ENCODE peak calls at places on chromosome 11, in nine cellular contexts. I, U, F, R, T, O, B, N and X are unnamed samples.

GRCh38 chr11:133894956-133895549 is 49.7 kb upstream of the SPATA19 start:
- DNase-seq in T (no peak), R (no peak), N (peak; percentile 4), F (peak; percentile 38), O (no peak), I (no peak), B (no peak), U (peak; percentile 70), X (no peak)

GRCh38 chr11:2400069-2400760 is at the start of gene TSSC4:
- DNase-seq in F (peak; percentile 100), O (peak; percentile 99), U (peak; percentile 99), N (peak; percentile 99), B (peak; percentile 100), I (peak; percentile 99), T (peak; percentile 100), R (peak; percentile 100), X (peak; percentile 99)

GRCh38 chr11:11211888-11212287 is 141.2 kb downstream of the CSNK2A3 start:
- DNase-seq in I (no peak), T (no peak), N (no peak), O (no peak), U (no peak), R (peak; percentile 53), B (no peak), F (no peak), X (peak; percentile 12)

GRCh38 chr11:128956401-128957203 is 13.9 kb upstream of the TP53AIP1 start:
- DNase-seq in F (peak; percentile 83), N (no peak), B (no peak), R (peak; percentile 81), U (peak; percentile 42), O (no peak), T (no peak), I (peak; percentile 64), X (peak; percentile 95)

GRCh38 chr11:13415201-13415600 is 47.8 kb downstream of the BTBD10 start:
- DNase-seq in R (peak; percentile 39), F (no peak), T (no peak), U (no peak), I (no peak), N (no peak), O (no peak), B (no peak), X (peak; percentile 4)

GRCh38 chr11:65851083-65851579 is 6.8 kb downstream of the CFL1 start:
- DNase-seq in I (no peak), U (peak; percentile 57), B (no peak), R (no peak), N (no peak), T (no peak), F (no peak), O (no peak), X (peak; percentile 69)

GRCh38 chr11:115527534-115528125 is 23.4 kb upstream of the CADM1 start:
- DNase-seq in N (no peak), B (no peak), I (no peak), F (no peak), U (no peak), T (no peak), O (no peak), R (peak; percentile 2), X (no peak)

GRCh38 chr11:81644239-81644840 is 1089.3 kb downstream of the FAM181B start:
- DNase-seq in O (no peak), R (peak; percentile 53), N (no peak), F (peak; percentile 75), I (peak; percentile 18), U (peak; percentile 25), T (no peak), B (peak; percentile 4), X (peak; percentile 67)

GRCh38 chr11:12120031-12121008 is 9.9 kb downstream of the MICAL2 start:
- DNase-seq in I (no peak), B (no peak), F (no peak), N (no peak), T (no peak), U (no peak), O (no peak), R (no peak), X (no peak)

GRCh38 chr11:116893437-116893836 is 56.0 kb upstream of the APOA1 start:
- DNase-seq in I (no peak), O (no peak), U (no peak), B (no peak), N (no peak), T (no peak), R (no peak), F (no peak), X (no peak)

GRCh38 chr11:119093951-119094815 is 7.5 kb downstream of the DPAGT1 start:
- DNase-seq in I (no peak), F (peak; percentile 49), R (peak; percentile 50), U (peak; percentile 33), O (peak; percentile 6), B (no peak), N (peak; percentile 45), T (no peak), X (peak; percentile 39)

GRCh38 chr11:21511835-21512440 is 680.9 kb upstream of the ANO5 start:
- DNase-seq in N (no peak), I (peak; percentile 60), O (no peak), R (peak; percentile 87), B (peak; percentile 1), F (peak; percentile 87), T (no peak), U (peak; percentile 3), X (peak; percentile 39)

GRCh38 chr11:67605231-67606011 is 1.3 kb upstream of the NDUFV1 start:
- DNase-seq in B (no peak), T (no peak), F (no peak), U (no peak), O (no peak), I (no peak), N (no peak), R (no peak), X (no peak)

GRCh38 chr11:86577663-86578636 is 94.5 kb downstream of the ME3 start:
- DNase-seq in I (no peak), T (peak; percentile 55), O (no peak), U (no peak), R (peak; percentile 71), F (no peak), N (no peak), B (no peak), X (peak; percentile 88)

GRCh38 chr11:67416416-67417335 is 1.2 kb downstream of the CARNS1 start:
- DNase-seq in B (no peak), I (peak; percentile 58), N (peak; percentile 75), T (no peak), U (no peak), F (no peak), O (peak; percentile 75), R (peak; percentile 73), X (peak; percentile 34)

GRCh38 chr11:125762445-125762844 is 16.2 kb downstream of the PATE2 start:
- DNase-seq in R (no peak), U (no peak), I (no peak), B (no peak), N (no peak), F (no peak), T (no peak), O (no peak), X (no peak)

GRCh38 chr11:3920148-3920852 is 64.8 kb downstream of the STIM1 start:
- DNase-seq in O (no peak), B (no peak), T (peak; percentile 67), N (peak; percentile 51), U (no peak), I (no peak), F (no peak), R (peak; percentile 74), X (peak; percentile 71)

GRCh38 chr11:11243790-11244469 is 109.1 kb downstream of the CSNK2A3 start:
- DNase-seq in N (no peak), T (no peak), B (peak; percentile 23), R (peak; percentile 35), U (peak; percentile 85), O (no peak), F (peak; percentile 32), I (peak; percentile 82), X (no peak)

GRCh38 chr11:129383060-129383459 is 7.4 kb downstream of the BARX2 start:
- DNase-seq in B (no peak), O (no peak), I (no peak), U (no peak), N (no peak), F (no peak), T (no peak), R (no peak), X (no peak)

GRCh38 chr11:74276581-74276980 is 34.9 kb downstream of the P4HA3 start:
- DNase-seq in F (no peak), T (no peak), O (no peak), U (no peak), B (no peak), N (no peak), I (no peak), R (no peak), X (no peak)

GRCh38 chr11:118003021-118003423 is 16.8 kb downstream of the IL10RA start:
- DNase-seq in U (no peak), O (no peak), B (no peak), N (no peak), I (no peak), R (no peak), T (no peak), F (no peak), X (no peak)

GRCh38 chr11:109612481-109612880 is 190.5 kb downstream of the C11orf87 start:
- DNase-seq in O (no peak), N (no peak), R (peak; percentile 33), B (no peak), U (no peak), I (no peak), T (no peak), F (no peak), X (peak; percentile 17)

GRCh38 chr11:42593426-42593825 is 718.4 kb upstream of the API5 start:
- DNase-seq in T (no peak), N (no peak), O (no peak), F (no peak), B (no peak), I (no peak), R (no peak), U (no peak), X (no peak)

GRCh38 chr11:115644846-115645245 is 140.6 kb upstream of the CADM1 start:
- DNase-seq in B (no peak), N (no peak), I (no peak), T (no peak), R (no peak), U (no peak), O (no peak), F (no peak), X (no peak)

GRCh38 chr11:46330887-46331652 is 16.2 kb upstream of the DGKZ start:
- DNase-seq in F (no peak), N (peak; percentile 28), T (no peak), U (no peak), O (no peak), R (no peak), B (no peak), I (no peak), X (no peak)

GRCh38 chr11:116396332-116396731 is 376.5 kb downstream of the BUD13 start:
- DNase-seq in B (no peak), I (no peak), T (no peak), R (no peak), F (no peak), O (no peak), N (no peak), U (no peak), X (no peak)

GRCh38 chr11:128200467-128200866 is 386.9 kb downstream of the ETS1 start:
- DNase-seq in N (no peak), T (no peak), R (no peak), U (no peak), B (no peak), O (no peak), F (no peak), I (no peak), X (no peak)

GRCh38 chr11:33701831-33702230 is 1.2 kb upstream of the C11orf91 start:
- DNase-seq in N (no peak), I (no peak), F (no peak), B (no peak), O (no peak), T (no peak), U (no peak), R (peak; percentile 81), X (peak; percentile 86)

GRCh38 chr11:117557321-117557720 is 229.7 kb downstream of the CEP164 start:
- DNase-seq in R (no peak), O (no peak), B (no peak), I (no peak), N (no peak), T (no peak), U (no peak), F (no peak), X (no peak)

GRCh38 chr11:100719809-100720221 is 32.7 kb downstream of the ARHGAP42 start:
- DNase-seq in O (no peak), T (peak; percentile 62), I (no peak), U (no peak), R (peak; percentile 66), F (no peak), N (no peak), B (no peak), X (peak; percentile 94)